ENCODE peak calls at places on chromosomes 1 and 21, in nine cellular contexts. R is nephron progenitor cell, B is breast epithelium, M is GM20000, F is adrenal gland, C is endothelial cell, E is Calu3, V is stomach, H is activated B cell treated with CpG ODN at 0.5 μM for 24 hours. G is an unnamed sample.

GRCh38 chr1:23798662-23799142 is 1.9 kb downstream of the GALE start:
- DNase-seq in M (no peak), C (peak), V (peak), B (no peak), F (peak), E (no peak), H (no peak), R (no peak), G (no peak)

GRCh38 chr1:56577859-56578663 is 1.3 kb downstream of the PLPP3 start:
- DNase-seq in C (peak), M (peak), V (peak), R (peak), F (peak), E (peak), B (peak), H (peak), G (peak)

GRCh38 chr1:11151854-11152612 is 37.1 kb upstream of the ANGPTL7 start:
- DNase-seq in H (no peak), M (no peak), R (no peak), B (no peak), F (no peak), E (no peak), V (no peak), C (no peak), G (no peak)

GRCh38 chr1:25091671-25092070 is 140.6 kb downstream of the SYF2 start:
- DNase-seq in V (no peak), F (no peak), B (no peak), C (no peak), R (no peak), M (no peak), H (no peak), E (no peak), G (peak)

GRCh38 chr21:29250642-29251041 is 48.1 kb upstream of the BACH1 start:
- DNase-seq in M (no peak), H (no peak), E (no peak), C (no peak), B (no peak), F (no peak), V (no peak), R (no peak), G (no peak)

GRCh38 chr1:42931108-42931539 is 27.5 kb downstream of the SLC2A1 start:
- DNase-seq in E (peak), B (peak), M (peak), H (peak), V (no peak), C (peak), F (no peak), R (peak), G (peak)

GRCh38 chr1:17485280-17485679 is 45.8 kb upstream of the RCC2 start:
- DNase-seq in V (peak), C (peak), M (no peak), R (peak), B (no peak), F (peak), H (no peak), E (peak), G (no peak)

GRCh38 chr21:45317401-45318145 is 29.9 kb upstream of the POFUT2 start:
- DNase-seq in E (no peak), H (no peak), F (peak), B (peak), R (no peak), C (no peak), V (no peak), M (no peak), G (no peak)

GRCh38 chr1:8723010-8723409 is 94.4 kb downstream of the RERE start:
- DNase-seq in M (no peak), V (no peak), R (no peak), E (no peak), C (no peak), B (no peak), F (no peak), H (no peak), G (no peak)

GRCh38 chr1:175169305-175170018 is 23.1 kb downstream of the KIAA0040 start:
- DNase-seq in M (no peak), C (no peak), B (no peak), E (no peak), V (no peak), F (no peak), H (no peak), R (no peak), G (no peak)

GRCh38 chr1:25198731-25199231 is 33.5 kb downstream of the SYF2 start:
- DNase-seq in B (peak), H (no peak), R (no peak), V (peak), C (no peak), E (no peak), F (no peak), M (no peak), G (no peak)

GRCh38 chr1:193333166-193333565 is 146.8 kb upstream of the B3GALT2 start:
- DNase-seq in C (no peak), R (no peak), M (no peak), B (no peak), V (no peak), F (no peak), E (no peak), H (no peak), G (no peak)

GRCh38 chr1:51679435-51679834 is 62.5 kb downstream of the OSBPL9 start:
- DNase-seq in V (no peak), R (no peak), M (no peak), C (no peak), E (no peak), B (no peak), H (no peak), F (no peak), G (no peak)

GRCh38 chr1:75345538-75346292 is 211.5 kb downstream of the LHX8 start:
- DNase-seq in R (no peak), B (no peak), C (no peak), E (no peak), M (no peak), H (no peak), V (no peak), F (no peak), G (no peak)

GRCh38 chr1:242189591-242189990 is 190.7 kb upstream of the MAP1LC3C start:
- DNase-seq in C (peak), R (no peak), M (no peak), B (no peak), V (no peak), E (no peak), H (no peak), F (no peak), G (no peak)

GRCh38 chr1:31416101-31416736 is 3.2 kb downstream of the SERINC2 start:
- DNase-seq in E (peak), H (no peak), C (no peak), B (peak), R (no peak), M (no peak), V (peak), F (no peak), G (no peak)

GRCh38 chr1:226322986-226323385 is 14.0 kb upstream of the LIN9 start:
- DNase-seq in R (no peak), H (no peak), C (no peak), E (peak), M (no peak), B (no peak), F (no peak), V (no peak), G (no peak)

GRCh38 chr1:101043776-101044175 is 18.2 kb upstream of the DPH5 start:
- DNase-seq in E (no peak), B (no peak), C (no peak), H (no peak), M (no peak), V (no peak), R (no peak), F (no peak), G (no peak)

GRCh38 chr1:219670426-219671149 is 57.7 kb upstream of the ZC3H11B start:
- DNase-seq in B (no peak), H (no peak), V (no peak), E (no peak), C (no peak), M (no peak), F (peak), R (no peak), G (no peak)

GRCh38 chr1:100277866-100278265 is 11.8 kb downstream of the RTCA start:
- DNase-seq in M (no peak), C (no peak), H (no peak), R (no peak), B (no peak), F (no peak), V (no peak), E (peak), G (no peak)

GRCh38 chr1:222048030-222048632 is 306.2 kb upstream of the DUSP10 start:
- DNase-seq in B (no peak), E (no peak), V (no peak), H (no peak), M (peak), R (no peak), C (no peak), F (no peak), G (no peak)

GRCh38 chr1:20903452-20903851 is 116.3 kb upstream of the HP1BP3 start:
- DNase-seq in E (no peak), V (no peak), H (no peak), C (no peak), R (no peak), B (no peak), M (no peak), F (no peak), G (no peak)

GRCh38 chr1:234605983-234606730 is 3.8 kb downstream of the IRF2BP2 start:
- DNase-seq in F (peak), B (no peak), C (no peak), M (no peak), V (peak), R (no peak), E (peak), H (no peak), G (no peak)

GRCh38 chr1:160544647-160545046 is 21.6 kb upstream of the SLAMF6 start:
- DNase-seq in V (no peak), E (no peak), M (no peak), B (no peak), C (no peak), R (no peak), F (no peak), H (no peak), G (no peak)

GRCh38 chr1:67850151-67850551 is 16.9 kb upstream of the GNG12 start:
- DNase-seq in F (no peak), C (no peak), V (no peak), E (peak), R (no peak), M (no peak), H (no peak), B (no peak), G (no peak)

GRCh38 chr21:26777166-26777565 is 68.0 kb downstream of the ADAMTS1 start:
- DNase-seq in V (no peak), R (no peak), H (no peak), B (no peak), C (no peak), M (no peak), E (no peak), F (no peak), G (no peak)

GRCh38 chr1:200473698-200474371 is 64.0 kb upstream of the ZNF281 start:
- DNase-seq in M (peak), V (no peak), E (no peak), C (no peak), R (peak), B (no peak), H (no peak), F (no peak), G (no peak)

GRCh38 chr1:197917813-197918646 is 858 bp downstream of the LHX9 start:
- DNase-seq in M (peak), C (no peak), R (peak), H (no peak), F (no peak), E (no peak), B (no peak), V (no peak), G (no peak)

GRCh38 chr21:21547368-21547953 is 549.3 kb downstream of the NCAM2 start:
- DNase-seq in M (no peak), H (no peak), C (no peak), F (no peak), V (no peak), R (no peak), E (no peak), B (no peak), G (no peak)

GRCh38 chr1:50332941-50333594 is 90.2 kb downstream of the DMRTA2 start:
- DNase-seq in M (peak), E (peak), C (peak), V (peak), B (no peak), F (peak), R (peak), H (peak), G (no peak)

GRCh38 chr1:5099558-5099957 is 445.1 kb downstream of the AJAP1 start:
- DNase-seq in C (no peak), R (no peak), B (no peak), M (no peak), F (no peak), H (no peak), E (no peak), V (no peak), G (no peak)

GRCh38 chr1:5093042-5093441 is 438.6 kb downstream of the AJAP1 start:
- DNase-seq in F (no peak), R (no peak), B (no peak), H (no peak), C (no peak), M (no peak), E (no peak), V (no peak), G (no peak)

GRCh38 chr1:5099018-5099417 is 444.6 kb downstream of the AJAP1 start:
- DNase-seq in H (no peak), F (no peak), M (no peak), E (no peak), C (no peak), R (no peak), B (no peak), V (no peak), G (no peak)
- TF ChIP-seq CTCF in H (no peak), F (no peak), M (no peak), E (no peak), C (no peak), R (no peak), B (no peak), V (no peak), G (no peak)

GRCh38 chr1:1407957-1408318 is 845 bp upstream of the MRPL20 start:
- DNase-seq in C (no peak), B (no peak), F (no peak), E (no peak), R (no peak), H (no peak), V (no peak), M (no peak), G (no peak)

GRCh38 chr1:1403543-1404112 is 3.5 kb downstream of the MRPL20 start:
- DNase-seq in F (no peak), B (no peak), R (no peak), V (no peak), H (no peak), E (no peak), C (no peak), M (no peak), G (no peak)

GRCh38 chr1:1406101-1406820 is 832 bp downstream of the MRPL20 start:
- DNase-seq in R (no peak), B (no peak), V (no peak), M (no peak), C (no peak), E (no peak), H (no peak), F (no peak), G (no peak)

GRCh38 chr1:1406821-1407100 is 332 bp downstream of the MRPL20 start:
- DNase-seq in M (no peak), R (no peak), C (no peak), E (no peak), H (no peak), B (no peak), F (no peak), V (no peak), G (no peak)

GRCh38 chr1:1407101-1407956 is at the start of gene MRPL20:
- DNase-seq in R (peak), H (peak), E (peak), B (peak), C (peak), F (peak), V (peak), M (peak), G (peak)
- TF ChIP-seq CTCF in R (no peak), H (no peak), E (no peak), B (no peak), C (no peak), F (peak), V (no peak), M (no peak), G (no peak)

GRCh38 chr1:30328401-30329262 is 394.8 kb downstream of the MATN1 start:
- DNase-seq in E (no peak), M (no peak), R (no peak), H (no peak), C (no peak), F (no peak), B (no peak), V (peak), G (no peak)
- TF ChIP-seq CTCF in E (no peak), M (no peak), R (no peak), H (no peak), C (no peak), F (no peak), B (no peak), V (no peak), G (no peak)

DNA sequence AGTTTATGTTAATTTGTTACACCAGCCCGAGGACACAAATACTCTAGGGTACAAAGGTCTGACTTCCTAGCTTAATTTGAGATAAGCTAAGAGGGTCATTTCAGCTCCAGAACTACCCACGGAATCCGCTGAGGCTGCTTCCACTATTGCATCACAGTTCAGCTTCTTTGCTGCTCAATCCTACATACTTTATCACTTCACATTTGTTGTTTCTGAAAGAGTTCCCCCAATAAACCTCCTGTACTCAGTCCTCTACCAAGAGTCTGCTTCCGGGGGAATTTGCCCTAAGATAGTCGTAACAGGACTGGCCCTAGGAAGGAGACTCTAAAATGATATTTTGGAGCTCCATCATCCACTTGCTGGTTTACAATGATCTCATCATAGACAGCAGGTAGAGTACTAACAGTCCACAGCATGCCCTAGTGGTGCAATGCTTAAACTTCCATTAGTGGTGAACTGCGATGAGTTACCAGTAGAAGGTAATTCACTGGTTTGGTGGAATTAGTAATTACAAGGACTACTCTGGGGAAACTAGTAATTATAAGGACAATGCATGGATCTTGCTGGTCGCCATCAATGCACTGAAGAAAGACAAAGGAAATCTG is 229.3 kb downstream of the USH2A start:
- DNase-seq in C (no peak), H (no peak), F (no peak), M (no peak), R (no peak), V (no peak), E (peak), B (no peak), G (no peak)
- TF ChIP-seq CTCF in C (no peak), H (no peak), F (no peak), M (no peak), R (no peak), V (no peak), E (peak), B (no peak), G (no peak)